ENCODE peak calls at places on chromosomes 2 and 18, in seven cellular contexts. L is neuronal stem cell; T is GM23338; X is NCI-H1092 treated with DMSO at 0.1 percent for 48 hours; C is GM12865; Z is HL-60; A is activated CD8-positive, alpha-beta memory T cell treated with anti-CD3 and anti-CD28 coated beads, Interleukin-2, amount 50 U/mL, for 4 hours. E is an unnamed sample.
A peak's percentile ranks its signal among the peaks of the same experiment; 100 is the strongest.

GRCh38 chr18:41504316-41504715 is 450.7 kb upstream of the PIK3C3 start:
- DNase-seq in L (no peak), X (no peak), T (no peak), Z (no peak), C (no peak), A (no peak), E (no peak)

GRCh38 chr2:223093436-223093839 is 41.4 kb downstream of the KCNE4 start:
- DNase-seq in T (no peak), Z (no peak), L (no peak), X (peak; percentile 12), A (no peak), C (no peak), E (no peak)

GRCh38 chr2:169709970-169710369 is 15.7 kb downstream of the PHOSPHO2 start:
- DNase-seq in L (no peak), Z (no peak), C (no peak), A (no peak), X (no peak), T (no peak), E (no peak)

GRCh38 chr2:31168291-31168690 is 30.1 kb upstream of the GALNT14 start:
- DNase-seq in X (no peak), C (no peak), Z (no peak), A (no peak), L (no peak), T (no peak), E (no peak)

GRCh38 chr18:2699001-2699400 is 43.5 kb downstream of the SMCHD1 start:
- DNase-seq in X (no peak), A (no peak), T (no peak), Z (no peak), C (no peak), L (no peak), E (no peak)

GRCh38 chr2:236507393-236508085 is 62.1 kb upstream of the ACKR3 start:
- DNase-seq in C (no peak), L (no peak), X (no peak), T (peak; percentile 92), A (peak; percentile 57), Z (no peak), E (no peak)

GRCh38 chr2:38327580-38327979 is 49.5 kb downstream of the ATL2 start:
- DNase-seq in Z (no peak), A (no peak), X (no peak), T (no peak), L (no peak), C (peak; percentile 6), E (no peak)

GRCh38 chr18:79378416-79379250 is 17.1 kb upstream of the NFATC1 start:
- DNase-seq in L (peak; percentile 80), T (peak; percentile 88), C (peak; percentile 79), Z (no peak), A (peak; percentile 83), X (no peak), E (no peak)

GRCh38 chr18:52409732-52410131 is 69.7 kb downstream of the DCC start:
- DNase-seq in Z (no peak), A (no peak), C (peak; percentile 82), T (peak; percentile 24), X (no peak), L (no peak), E (peak; percentile 10)

GRCh38 chr2:215773728-215774127 is 239.6 kb downstream of the MREG start:
- DNase-seq in A (no peak), X (no peak), C (no peak), L (no peak), T (no peak), Z (peak; percentile 18), E (no peak)

GRCh38 chr2:168573128-168573903 is 117.2 kb downstream of the CERS6 start:
- DNase-seq in X (no peak), A (no peak), Z (no peak), T (no peak), C (no peak), L (no peak), E (no peak)

GRCh38 chr2:12501469-12502147 is 215.1 kb upstream of the TRIB2 start:
- DNase-seq in C (peak; percentile 91), A (peak; percentile 63), L (no peak), T (no peak), X (no peak), Z (no peak), E (no peak)

E was measured in NCI-H146.